ENCODE peak calls at places on chromosomes 3 and 15, in nine cellular contexts. S is RPMI8226; V is KBM-7; W is GM03348; C is GM18507; Q is retina; J is endothelial cell; K is H4; R is stimulated activated CD8-positive, alpha-beta memory T cell treated with anti-CD3 and anti-CD28 coated beads, Interleukin-4, amount 100 ng/mL, for 1 hour. E is an unnamed sample.

GRCh38 chr15:84810073-84810840 is 6.9 kb upstream of the ALPK3 start:
- DNase-seq in S (no peak), V (no peak), W (peak), C (no peak), Q (peak), J (no peak), K (no peak), R (no peak), E (no peak)

GRCh38 chr15:70252056-70252935 is 154.6 kb upstream of the TLE3 start:
- DNase-seq in S (no peak), V (no peak), W (no peak), C (no peak), Q (no peak), J (no peak), K (no peak), R (no peak), E (no peak)

GRCh38 chr3:152272771-152273242 is 4.1 kb downstream of the MBNL1 start:
- DNase-seq in S (peak), V (no peak), W (peak), C (no peak), Q (no peak), J (no peak), K (peak), R (no peak), E (peak)

GRCh38 chr3:189981668-189982067 is 139.0 kb downstream of the P3H2 start:
- DNase-seq in S (no peak), V (no peak), W (peak), C (no peak), Q (no peak), J (no peak), K (peak), R (no peak), E (no peak)

GRCh38 chr15:72758195-72758594 is 25.4 kb downstream of the ADPGK start:
- DNase-seq in S (no peak), V (no peak), W (peak), C (no peak), Q (no peak), J (no peak), K (peak), R (no peak), E (no peak)

GRCh38 chr3:104685492-104685891 is 681.2 kb upstream of the ALCAM start:
- DNase-seq in S (no peak), V (no peak), W (no peak), C (no peak), Q (no peak), J (no peak), K (no peak), R (no peak), E (no peak)

GRCh38 chr15:42160110-42160509 is 3.7 kb upstream of the PLA2G4F start:
- DNase-seq in S (no peak), V (no peak), W (no peak), C (no peak), Q (no peak), J (no peak), K (no peak), R (no peak), E (no peak)

GRCh38 chr15:78509726-78510312 is 2.4 kb downstream of the HYKK start:
- DNase-seq in S (peak), V (no peak), W (no peak), C (no peak), Q (no peak), J (no peak), K (no peak), R (no peak), E (peak)

GRCh38 chr3:116667791-116668190 is 41.8 kb upstream of the TUSC7 start:
- DNase-seq in S (no peak), V (peak), W (no peak), C (no peak), Q (no peak), J (no peak), K (no peak), R (no peak), E (no peak)